ENCODE peak calls at places on chromosome 16, in nine cellular contexts. Q is lower leg skin; M is A549; F is hypothalamus; U is type B pancreatic cell; Z is cardiac muscle cell; S is NCI-H2227 treated with DMSO at 0.1 percent for 48 hours; A is activated T-cell treated with anti-CD3 and anti-CD28 coated beads, Interleukin-2, amount 50 U/mL, for 72 hours; I is HuH-7.5. R is an unnamed sample.

GRCh38 chr16:3465911-3466584 is 22.6 kb downstream of the NAA60 start:
- DNase-seq in Q (no peak), M (no peak), F (no peak), U (no peak), Z (no peak), S (no peak), A (no peak), I (no peak), R (no peak)

GRCh38 chr16:75227361-75228142 is 8.8 kb downstream of the CTRB1 start:
- DNase-seq in Q (no peak), M (no peak), F (no peak), U (no peak), Z (no peak), S (no peak), A (no peak), I (no peak), R (peak; percentile 68)

GRCh38 chr16:57628008-57628781 is at the start of gene ADGRG1:
- DNase-seq in Q (peak; percentile 76), M (peak; percentile 95), F (peak; percentile 80), U (no peak), Z (peak; percentile 97), S (peak; percentile 54), A (peak; percentile 79), I (peak; percentile 46), R (peak; percentile 92)

GRCh38 chr16:76535-77272 is 1.3 kb upstream of the MPG start:
- DNase-seq in Q (peak; percentile 76), M (peak; percentile 48), F (no peak), U (no peak), Z (peak; percentile 79), S (no peak), A (no peak), I (no peak), R (peak; percentile 73)

GRCh38 chr16:68377221-68377620 is 66.4 kb downstream of the PRMT7 start:
- DNase-seq in Q (no peak), M (no peak), F (no peak), U (no peak), Z (no peak), S (no peak), A (no peak), I (no peak), R (no peak)

GRCh38 chr16:72721981-72722380 is 325.9 kb downstream of the ZFHX3 start:
- DNase-seq in Q (no peak), M (no peak), F (no peak), U (no peak), Z (no peak), S (peak; percentile 84), A (no peak), I (no peak), R (no peak)

GRCh38 chr16:23280483-23280967 is 21.6 kb upstream of the SCNN1B start:
- DNase-seq in Q (no peak), M (no peak), F (no peak), U (no peak), Z (no peak), S (no peak), A (no peak), I (no peak), R (no peak)

GRCh38 chr16:26666486-26666885 is 400.2 kb upstream of the C16orf82 start:
- DNase-seq in Q (no peak), M (no peak), F (no peak), U (no peak), Z (no peak), S (no peak), A (no peak), I (no peak), R (no peak)

GRCh38 chr16:78434401-78434800 is 334.9 kb downstream of the WWOX start:
- DNase-seq in Q (no peak), M (no peak), F (no peak), U (no peak), Z (no peak), S (no peak), A (no peak), I (no peak), R (no peak)

GRCh38 chr16:87691686-87692079 is 74.1 kb downstream of the KLHDC4 start:
- DNase-seq in Q (no peak), M (no peak), F (no peak), U (no peak), Z (no peak), S (no peak), A (no peak), I (peak; percentile 41), R (no peak)

GRCh38 chr16:73047536-73048291 is at the start of gene ZFHX3:
- DNase-seq in Q (peak; percentile 76), M (no peak), F (no peak), U (no peak), Z (peak; percentile 65), S (peak; percentile 11), A (peak; percentile 53), I (no peak), R (peak; percentile 53)

GRCh38 chr16:47136101-47136820 is 7.5 kb downstream of the NETO2 start:
- DNase-seq in Q (no peak), M (no peak), F (no peak), U (no peak), Z (peak; percentile 54), S (no peak), A (no peak), I (no peak), R (no peak)

GRCh38 chr16:54026456-54026855 is 260.1 kb downstream of the IRX3 start:
- DNase-seq in Q (no peak), M (no peak), F (no peak), U (no peak), Z (peak; percentile 32), S (no peak), A (no peak), I (no peak), R (no peak)

GRCh38 chr16:87160218-87160617 is 157.0 kb downstream of the C16orf95 start:
- DNase-seq in Q (no peak), M (no peak), F (no peak), U (no peak), Z (peak; percentile 20), S (no peak), A (no peak), I (no peak), R (no peak)

GRCh38 chr16:22130528-22130927 is 31.8 kb upstream of the SDR42E2 start:
- DNase-seq in Q (no peak), M (no peak), F (no peak), U (no peak), Z (no peak), S (no peak), A (no peak), I (no peak), R (no peak)

GRCh38 chr16:66275795-66276428 is 90.6 kb upstream of the CDH5 start:
- DNase-seq in Q (no peak), M (peak; percentile 65), F (no peak), U (peak; percentile 24), Z (peak; percentile 87), S (no peak), A (peak; percentile 15), I (no peak), R (peak; percentile 66)

GRCh38 chr16:80198265-80198994 is 342.4 kb upstream of the DYNLRB2 start:
- DNase-seq in Q (no peak), M (no peak), F (no peak), U (no peak), Z (peak; percentile 7), S (no peak), A (no peak), I (no peak), R (no peak)

GRCh38 chr16:70725912-70726828 is 40.3 kb upstream of the MTSS2 start:
- DNase-seq in Q (no peak), M (no peak), F (peak; percentile 76), U (no peak), Z (peak; percentile 59), S (peak; percentile 31), A (no peak), I (no peak), R (no peak)

GRCh38 chr16:8866884-8867482 is 1.8 kb downstream of the CARHSP1 start:
- DNase-seq in Q (no peak), M (no peak), F (no peak), U (no peak), Z (no peak), S (no peak), A (no peak), I (no peak), R (no peak)

R was measured in 8988T.